ENCODE peak calls at places on chromosome 3, in eight cellular contexts. One of them, this sample, is unnamed.

GRCh38 chr3:109926376-109926775 is 589.0 kb upstream of the DPPA4 start:
- DNase-seq in NAMALWA: no peak
- DNase-seq in NCI-H1105: no peak
- DNase-seq in posterior vena cava: no peak
- DNase-seq in CMK: no peak
- DNase-seq in NCI-H460: no peak
- DNase-seq in ovary: no peak
- DNase-seq in frontal cortex: no peak
- DNase-seq in this sample: no peak

GRCh38 chr3:40124918-40125317 is 184.6 kb upstream of the EIF1B start:
- DNase-seq in NAMALWA: no peak
- DNase-seq in NCI-H1105: no peak
- DNase-seq in posterior vena cava: no peak
- DNase-seq in CMK: no peak
- DNase-seq in NCI-H460: no peak
- DNase-seq in ovary: no peak
- DNase-seq in frontal cortex: no peak
- DNase-seq in this sample: no peak

GRCh38 chr3:197393711-197394110 is 95.3 kb upstream of the DLG1 start:
- DNase-seq in NAMALWA: no peak
- DNase-seq in NCI-H1105: no peak
- DNase-seq in posterior vena cava: peak
- DNase-seq in CMK: no peak
- DNase-seq in NCI-H460: no peak
- DNase-seq in ovary: no peak
- DNase-seq in frontal cortex: no peak
- DNase-seq in this sample: no peak

GRCh38 chr3:126472277-126473006 is 3.2 kb downstream of the ZXDC start:
- DNase-seq in NAMALWA: no peak
- DNase-seq in NCI-H1105: peak
- DNase-seq in posterior vena cava: peak
- DNase-seq in CMK: no peak
- DNase-seq in NCI-H460: peak
- DNase-seq in ovary: peak
- DNase-seq in frontal cortex: peak
- DNase-seq in this sample: no peak

GRCh38 chr3:149621218-149622005 is 36.4 kb downstream of the WWTR1 start:
- DNase-seq in NAMALWA: no peak
- DNase-seq in NCI-H1105: no peak
- DNase-seq in posterior vena cava: no peak
- DNase-seq in CMK: no peak
- DNase-seq in NCI-H460: peak
- DNase-seq in ovary: no peak
- DNase-seq in frontal cortex: no peak
- DNase-seq in this sample: no peak

GRCh38 chr3:161700998-161701397 is 204.4 kb downstream of the OTOL1 start:
- DNase-seq in NAMALWA: no peak
- DNase-seq in NCI-H1105: peak
- DNase-seq in posterior vena cava: no peak
- DNase-seq in CMK: no peak
- DNase-seq in NCI-H460: peak
- DNase-seq in ovary: no peak
- DNase-seq in frontal cortex: no peak
- DNase-seq in this sample: no peak

GRCh38 chr3:99686955-99687612 is 48.7 kb downstream of the COL8A1 start:
- DNase-seq in NAMALWA: peak
- DNase-seq in NCI-H1105: peak
- DNase-seq in posterior vena cava: peak
- DNase-seq in CMK: no peak
- DNase-seq in NCI-H460: peak
- DNase-seq in ovary: peak
- DNase-seq in frontal cortex: no peak
- DNase-seq in this sample: no peak

GRCh38 chr3:19946291-19946831 is 536 bp upstream of the RAB5A start:
- DNase-seq in NAMALWA: no peak
- DNase-seq in NCI-H1105: no peak
- DNase-seq in posterior vena cava: no peak
- DNase-seq in CMK: no peak
- DNase-seq in NCI-H460: no peak
- DNase-seq in ovary: no peak
- DNase-seq in frontal cortex: peak
- DNase-seq in this sample: no peak

GRCh38 chr3:175941352-175941751 is 1082.2 kb downstream of the NAALADL2 start:
- DNase-seq in NAMALWA: peak
- DNase-seq in NCI-H1105: no peak
- DNase-seq in posterior vena cava: no peak
- DNase-seq in CMK: no peak
- DNase-seq in NCI-H460: no peak
- DNase-seq in ovary: no peak
- DNase-seq in frontal cortex: no peak
- DNase-seq in this sample: no peak

GRCh38 chr3:44939581-44940036 is 36.4 kb downstream of the ZDHHC3 start:
- DNase-seq in NAMALWA: no peak
- DNase-seq in NCI-H1105: no peak
- DNase-seq in posterior vena cava: no peak
- DNase-seq in CMK: no peak
- DNase-seq in NCI-H460: no peak
- DNase-seq in ovary: no peak
- DNase-seq in frontal cortex: no peak
- DNase-seq in this sample: no peak

GRCh38 chr3:53242155-53242554 is 13.7 kb downstream of the TKT start:
- DNase-seq in NAMALWA: no peak
- DNase-seq in NCI-H1105: no peak
- DNase-seq in posterior vena cava: peak
- DNase-seq in CMK: no peak
- DNase-seq in NCI-H460: no peak
- DNase-seq in ovary: no peak
- DNase-seq in frontal cortex: no peak
- DNase-seq in this sample: no peak

GRCh38 chr3:142077155-142077858 is 72.0 kb downstream of the TFDP2 start:
- DNase-seq in NAMALWA: no peak
- DNase-seq in NCI-H1105: no peak
- DNase-seq in posterior vena cava: no peak
- DNase-seq in CMK: no peak
- DNase-seq in NCI-H460: no peak
- DNase-seq in ovary: no peak
- DNase-seq in frontal cortex: no peak
- DNase-seq in this sample: no peak

GRCh38 chr3:126083511-126083912 is 412 bp downstream of the SLC41A3 start:
- DNase-seq in NAMALWA: peak
- DNase-seq in NCI-H1105: peak
- DNase-seq in posterior vena cava: no peak
- DNase-seq in CMK: peak
- DNase-seq in NCI-H460: no peak
- DNase-seq in ovary: no peak
- DNase-seq in frontal cortex: no peak
- DNase-seq in this sample: no peak

GRCh38 chr3:136694321-136694720 is 57.9 kb downstream of the STAG1 start:
- DNase-seq in NAMALWA: no peak
- DNase-seq in NCI-H1105: no peak
- DNase-seq in posterior vena cava: no peak
- DNase-seq in CMK: no peak
- DNase-seq in NCI-H460: no peak
- DNase-seq in ovary: no peak
- DNase-seq in frontal cortex: no peak
- DNase-seq in this sample: no peak

GRCh38 chr3:129161860-129162271 is 1.0 kb upstream of the ISY1 start:
- DNase-seq in NAMALWA: peak
- DNase-seq in NCI-H1105: no peak
- DNase-seq in posterior vena cava: no peak
- DNase-seq in CMK: no peak
- DNase-seq in NCI-H460: no peak
- DNase-seq in ovary: no peak
- DNase-seq in frontal cortex: no peak
- DNase-seq in this sample: no peak

GRCh38 chr3:18946524-18946923 is 201.8 kb upstream of the KCNH8 start:
- DNase-seq in NAMALWA: peak
- DNase-seq in NCI-H1105: no peak
- DNase-seq in posterior vena cava: no peak
- DNase-seq in CMK: no peak
- DNase-seq in NCI-H460: no peak
- DNase-seq in ovary: no peak
- DNase-seq in frontal cortex: no peak
- DNase-seq in this sample: no peak

GRCh38 chr3:2599471-2599870 is 500.8 kb downstream of the CNTN4 start:
- DNase-seq in NAMALWA: no peak
- DNase-seq in NCI-H1105: no peak
- DNase-seq in posterior vena cava: no peak
- DNase-seq in CMK: no peak
- DNase-seq in NCI-H460: no peak
- DNase-seq in ovary: no peak
- DNase-seq in frontal cortex: no peak
- DNase-seq in this sample: no peak

GRCh38 chr3:149833241-149833640 is 20.2 kb downstream of the RNF13 start:
- DNase-seq in NAMALWA: no peak
- DNase-seq in NCI-H1105: no peak
- DNase-seq in posterior vena cava: no peak
- DNase-seq in CMK: no peak
- DNase-seq in NCI-H460: no peak
- DNase-seq in ovary: no peak
- DNase-seq in frontal cortex: no peak
- DNase-seq in this sample: no peak

GRCh38 chr3:122962149-122962548 is 65.4 kb downstream of the SEMA5B start:
- DNase-seq in NAMALWA: no peak
- DNase-seq in NCI-H1105: no peak
- DNase-seq in posterior vena cava: no peak
- DNase-seq in CMK: no peak
- DNase-seq in NCI-H460: no peak
- DNase-seq in ovary: no peak
- DNase-seq in frontal cortex: no peak
- DNase-seq in this sample: no peak

GRCh38 chr3:187713504-187713903 is 11.1 kb upstream of the RTP2 start:
- DNase-seq in NAMALWA: peak
- DNase-seq in NCI-H1105: no peak
- DNase-seq in posterior vena cava: no peak
- DNase-seq in CMK: no peak
- DNase-seq in NCI-H460: no peak
- DNase-seq in ovary: no peak
- DNase-seq in frontal cortex: no peak
- DNase-seq in this sample: no peak

GRCh38 chr3:194387276-194387675 is 11.8 kb downstream of the GP5 start:
- DNase-seq in NAMALWA: no peak
- DNase-seq in NCI-H1105: no peak
- DNase-seq in posterior vena cava: no peak
- DNase-seq in CMK: no peak
- DNase-seq in NCI-H460: no peak
- DNase-seq in ovary: no peak
- DNase-seq in frontal cortex: no peak
- DNase-seq in this sample: no peak

GRCh38 chr3:27031476-27031875 is 337.7 kb downstream of the NEK10 start:
- DNase-seq in NAMALWA: no peak
- DNase-seq in NCI-H1105: no peak
- DNase-seq in posterior vena cava: no peak
- DNase-seq in CMK: no peak
- DNase-seq in NCI-H460: no peak
- DNase-seq in ovary: no peak
- DNase-seq in frontal cortex: no peak
- DNase-seq in this sample: no peak

GRCh38 chr3:38731522-38731921 is 82.0 kb upstream of the SCN5A start:
- DNase-seq in NAMALWA: no peak
- DNase-seq in NCI-H1105: no peak
- DNase-seq in posterior vena cava: no peak
- DNase-seq in CMK: no peak
- DNase-seq in NCI-H460: no peak
- DNase-seq in ovary: no peak
- DNase-seq in frontal cortex: no peak
- DNase-seq in this sample: no peak

GRCh38 chr3:53286727-53287412 is 31.0 kb upstream of the TKT start:
- DNase-seq in NAMALWA: no peak
- DNase-seq in NCI-H1105: no peak
- DNase-seq in posterior vena cava: no peak
- DNase-seq in CMK: no peak
- DNase-seq in NCI-H460: no peak
- DNase-seq in ovary: no peak
- DNase-seq in frontal cortex: no peak
- DNase-seq in this sample: peak

GRCh38 chr3:16916840-16917239 is 32.1 kb downstream of the PLCL2 start:
- DNase-seq in NAMALWA: no peak
- DNase-seq in NCI-H1105: no peak
- DNase-seq in posterior vena cava: no peak
- DNase-seq in CMK: peak
- DNase-seq in NCI-H460: no peak
- DNase-seq in ovary: no peak
- DNase-seq in frontal cortex: no peak
- DNase-seq in this sample: no peak

GRCh38 chr3:117528688-117529087 is 819.1 kb downstream of the TUSC7 start:
- DNase-seq in NAMALWA: no peak
- DNase-seq in NCI-H1105: no peak
- DNase-seq in posterior vena cava: no peak
- DNase-seq in CMK: no peak
- DNase-seq in NCI-H460: no peak
- DNase-seq in ovary: no peak
- DNase-seq in frontal cortex: no peak
- DNase-seq in this sample: no peak